ENCODE peak calls at places on chromosomes 1 and 21, in seven cellular contexts. O is iris pigment epithelial cell; P is astrocyte of the spinal cord; D is AG04449; S is progenitor cell of endocrine pancreas; U is amniotic stem cell; Q is stimulated activated CD4-positive, alpha-beta T cell treated with anti-CD3 and anti-CD28 coated beads, TNF-alpha, amount 100 ng/mL, for 1 hour. I is an unnamed sample.

GRCh38 chr1:178868700-178869099 is 2.2 kb downstream of the ANGPTL1 start:
- DNase-seq in O (no peak), P (no peak), D (no peak), S (no peak), U (no peak), Q (no peak), I (no peak)

GRCh38 chr1:9245661-9246060 is 11.1 kb downstream of the H6PD start:
- DNase-seq in O (no peak), P (no peak), D (no peak), S (no peak), U (no peak), Q (no peak), I (no peak)

GRCh38 chr1:99049745-99050144 is 45.1 kb upstream of the PLPPR5 start:
- DNase-seq in O (no peak), P (no peak), D (no peak), S (no peak), U (no peak), Q (no peak), I (no peak)

GRCh38 chr1:65148548-65149390 is 766 bp downstream of the AK4 start:
- DNase-seq in O (peak; percentile 35), P (peak; percentile 49), D (no peak), S (peak; percentile 34), U (no peak), Q (no peak), I (no peak)

GRCh38 chr1:44677201-44677520 is 2.6 kb downstream of the ARMH1 start:
- DNase-seq in O (peak; percentile 65), P (peak; percentile 41), D (no peak), S (no peak), U (no peak), Q (no peak), I (no peak)

GRCh38 chr21:41294548-41295231 is 21.9 kb upstream of the FAM3B start:
- DNase-seq in O (no peak), P (no peak), D (no peak), S (no peak), U (no peak), Q (no peak), I (no peak)

GRCh38 chr1:116461723-116462122 is 88.7 kb downstream of the ATP1A1 start:
- DNase-seq in O (no peak), P (no peak), D (no peak), S (no peak), U (no peak), Q (no peak), I (no peak)

GRCh38 chr1:224786533-224787249 is 142.8 kb upstream of the DNAH14 start:
- DNase-seq in O (peak; percentile 4), P (peak; percentile 70), D (no peak), S (no peak), U (no peak), Q (no peak), I (no peak)

GRCh38 chr1:75092141-75092540 is 42.0 kb upstream of the LHX8 start:
- DNase-seq in O (no peak), P (no peak), D (no peak), S (no peak), U (no peak), Q (no peak), I (no peak)

GRCh38 chr1:6005276-6005917 is 13.2 kb upstream of the NPHP4 start:
- DNase-seq in O (no peak), P (no peak), D (no peak), S (no peak), U (no peak), Q (no peak), I (no peak)

GRCh38 chr1:31444725-31445448 is 31.9 kb downstream of the SERINC2 start:
- DNase-seq in O (no peak), P (no peak), D (no peak), S (no peak), U (no peak), Q (no peak), I (no peak)

GRCh38 chr1:2962946-2963345 is 58.3 kb upstream of the ACTRT2 start:
- DNase-seq in O (no peak), P (no peak), D (no peak), S (no peak), U (no peak), Q (no peak), I (no peak)

GRCh38 chr21:45497846-45498645 is 44.2 kb downstream of the SLC19A1 start:
- DNase-seq in O (no peak), P (no peak), D (no peak), S (no peak), U (no peak), Q (no peak), I (no peak)

GRCh38 chr1:12083766-12084165 is 20.7 kb downstream of the TNFRSF8 start:
- DNase-seq in O (peak; percentile 59), P (no peak), D (peak; percentile 19), S (no peak), U (peak; percentile 45), Q (no peak), I (peak; percentile 50)

GRCh38 chr1:3531928-3532327 is 77.5 kb downstream of the ARHGEF16 start:
- DNase-seq in O (no peak), P (no peak), D (no peak), S (no peak), U (no peak), Q (no peak), I (no peak)

GRCh38 chr1:241265428-241265827 is 91.6 kb downstream of the RGS7 start:
- DNase-seq in O (no peak), P (no peak), D (no peak), S (no peak), U (no peak), Q (no peak), I (no peak)

GRCh38 chr1:183735069-183735860 is 69.7 kb upstream of the RGL1 start:
- DNase-seq in O (peak; percentile 24), P (no peak), D (no peak), S (no peak), U (no peak), Q (no peak), I (no peak)

GRCh38 chr1:28526886-28527285 is 21.0 kb downstream of the RCC1 start:
- DNase-seq in O (no peak), P (no peak), D (no peak), S (no peak), U (no peak), Q (no peak), I (no peak)

GRCh38 chr21:38853421-38853919 is 47.7 kb downstream of the ETS2 start:
- DNase-seq in O (peak; percentile 95), P (peak; percentile 96), D (peak; percentile 34), S (no peak), U (no peak), Q (no peak), I (peak; percentile 44)

GRCh38 chr1:214102907-214103306 is 115.1 kb downstream of the PROX1 start:
- DNase-seq in O (peak; percentile 81), P (peak; percentile 86), D (no peak), S (no peak), U (peak; percentile 20), Q (no peak), I (peak; percentile 7)

GRCh38 chr1:69055223-69055622 is 512.5 kb upstream of the LRRC7 start:
- DNase-seq in O (no peak), P (no peak), D (no peak), S (no peak), U (no peak), Q (no peak), I (no peak)

GRCh38 chr21:42615924-42616323 is 37.5 kb upstream of the PDE9A start:
- DNase-seq in O (no peak), P (no peak), D (no peak), S (no peak), U (no peak), Q (no peak), I (no peak)

GRCh38 chr1:177948336-177948972 is 21.4 kb downstream of the SEC16B start:
- DNase-seq in O (peak; percentile 70), P (peak; percentile 76), D (no peak), S (peak; percentile 39), U (peak; percentile 59), Q (no peak), I (peak; percentile 27)

I was measured in AG09309.